ENCODE peak calls at places on chromosome X, in five cellular contexts. Y is tibial artery; L is lower lobe of right lung; V is PC-3; B is naive thymus-derived CD4-positive, alpha-beta T cell. A is an unnamed sample.

GRCh38 chrX:33183366-33183765 is 28.0 kb downstream of the DMD start:
- DNase-seq in Y (peak; percentile 27), L (no peak), V (no peak), B (no peak), A (no peak)

GRCh38 chrX:70453024-70453618 is 8.5 kb downstream of the DLG3 start:
- DNase-seq in Y (no peak), L (no peak), V (no peak), B (no peak), A (peak; percentile 22)

GRCh38 chrX:96182366-96182765 is 502.3 kb upstream of the DIAPH2 start:
- DNase-seq in Y (no peak), L (no peak), V (peak; percentile 69), B (no peak), A (no peak)

GRCh38 chrX:106039920-106040319 is 1.4 kb upstream of the SERPINA7 start:
- DNase-seq in Y (no peak), L (no peak), V (peak; percentile 55), B (no peak), A (no peak)

GRCh38 chrX:101260435-101260834 is 30.7 kb downstream of the TAF7L start:
- DNase-seq in Y (no peak), L (no peak), V (peak; percentile 5), B (no peak), A (no peak)

GRCh38 chrX:147894332-147894870 is 17.3 kb upstream of the FMR1 start:
- DNase-seq in Y (no peak), L (no peak), V (no peak), B (no peak), A (no peak)

GRCh38 chrX:153731117-153731844 is 6.6 kb downstream of the ABCD1 start:
- DNase-seq in Y (no peak), L (no peak), V (peak; percentile 34), B (no peak), A (no peak)

GRCh38 chrX:50067435-50068292 is 133.1 kb downstream of the AKAP4 start:
- DNase-seq in Y (no peak), L (peak; percentile 28), V (no peak), B (no peak), A (no peak)

GRCh38 chrX:150848914-150849365 is 49.5 kb downstream of the CD99L2 start:
- DNase-seq in Y (no peak), L (peak; percentile 50), V (peak; percentile 93), B (no peak), A (no peak)

GRCh38 chrX:72002886-72003285 is 92.2 kb downstream of the NHSL2 start:
- DNase-seq in Y (no peak), L (no peak), V (no peak), B (no peak), A (no peak)
- H3K36me3 ChIP-seq in Y (no peaks in the 10 kb centered on the region), L (no peaks in the 10 kb centered on the region), V (no peaks in the 10 kb centered on the region), B (no peaks in the 10 kb centered on the region), A (no peaks in the 10 kb centered on the region)

DNA sequence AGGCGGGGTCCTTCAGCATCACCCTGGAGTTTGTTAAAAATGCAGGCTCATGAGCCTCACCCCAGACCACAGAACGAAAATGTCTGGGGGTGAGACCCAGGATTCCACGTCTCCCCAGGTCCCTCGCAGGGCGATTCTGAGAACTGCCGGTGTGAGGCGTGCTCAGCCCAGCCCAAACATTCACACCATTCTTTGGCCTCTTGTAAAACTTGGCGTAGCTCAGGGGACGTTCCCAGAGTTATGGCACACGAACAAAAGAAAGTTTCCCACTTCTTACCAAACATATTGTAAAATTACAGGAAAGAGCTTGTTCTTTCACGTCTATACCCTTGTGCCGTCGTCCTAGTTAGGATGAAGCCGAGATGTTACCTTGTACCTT is 12.9 kb downstream of the CD99 start:
- DNase-seq in Y (peak; percentile 62), L (no peak), V (no peak), B (no peak), A (no peak)
- H3K27ac ChIP-seq in Y (no peak overlapping the region), L (peak overlapping the region; percentile 78), V (no peak overlapping the region), B (no peak overlapping the region), A (peak overlapping the region; percentile 7)

DNA sequence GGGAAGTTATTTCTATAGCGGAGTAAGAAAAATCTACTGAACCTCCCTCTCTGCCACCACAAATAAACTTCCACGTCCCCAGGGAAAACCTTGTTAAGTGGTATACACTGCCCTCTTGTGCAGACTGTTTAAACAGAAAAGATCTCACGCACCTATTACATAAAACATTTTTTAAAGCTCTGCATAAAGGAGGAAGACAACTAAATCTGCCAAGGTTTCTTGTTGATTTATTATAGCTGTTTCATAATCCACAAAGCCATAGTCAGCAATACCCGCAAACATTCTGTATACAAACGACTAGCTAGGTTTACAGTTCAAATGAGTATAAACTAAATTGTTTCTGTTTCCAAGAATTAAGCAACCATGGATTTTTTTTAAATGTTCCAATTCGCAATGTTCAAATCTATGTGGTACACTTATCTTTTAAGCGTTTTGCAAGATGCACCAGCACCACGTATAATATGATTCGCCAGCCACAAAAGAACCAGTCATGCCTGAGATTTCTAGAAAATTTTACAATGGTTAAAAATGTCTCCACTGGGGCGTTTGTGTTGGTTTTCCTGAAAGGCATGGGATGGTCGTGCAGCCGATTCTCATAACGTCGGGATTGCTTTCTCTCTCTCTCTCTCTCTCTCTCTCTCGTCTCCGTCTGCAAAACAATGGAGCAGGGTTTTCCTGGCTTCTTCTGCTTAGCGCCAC is 164.6 kb downstream of the PRKX start:
- DNase-seq in Y (no peak), L (no peak), V (peak; percentile 48), B (no peak), A (no peak)
- H3K4me3 ChIP-seq in Y (peak overlapping the region; percentile 22), L (peak overlapping the region; percentile 14), V (peak overlapping the region; percentile 46), B (no peak overlapping the region), A (no peak overlapping the region)

DNA sequence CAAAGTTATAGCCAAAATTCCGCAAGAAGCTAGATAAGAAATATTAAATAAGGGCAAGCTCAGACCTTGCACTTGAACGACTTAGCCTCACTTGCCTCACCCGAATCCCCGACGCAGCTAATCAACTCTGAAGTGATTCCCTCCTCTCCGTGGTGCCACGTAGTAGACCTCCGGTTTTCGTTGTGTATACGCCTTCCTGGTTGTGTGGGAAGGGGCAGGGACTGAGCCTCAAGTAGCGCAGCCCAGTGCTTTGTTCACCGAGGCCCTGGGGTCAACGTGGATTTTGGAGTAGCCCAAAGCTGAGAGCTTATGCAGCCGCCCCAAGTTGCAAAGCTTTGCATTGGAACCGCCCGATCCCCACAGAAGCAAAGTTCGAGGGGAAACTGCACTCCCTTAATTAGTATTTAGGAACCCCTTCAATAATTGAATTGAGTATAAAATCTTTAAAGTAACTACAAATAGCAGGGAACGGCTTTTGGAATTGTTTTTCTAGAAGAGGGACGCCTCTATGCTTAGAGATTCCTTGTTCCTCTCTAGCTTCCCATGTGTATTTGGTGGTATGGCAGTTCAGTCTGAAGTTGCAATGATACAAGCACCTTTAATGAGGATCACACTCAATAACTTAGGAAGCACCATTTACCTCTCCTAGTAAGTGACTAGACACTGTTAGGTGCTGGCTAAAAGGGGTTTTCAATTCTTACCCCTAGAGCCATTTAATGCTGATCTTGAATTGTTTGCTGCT is 55.7 kb downstream of the LINC00632 start:
- DNase-seq in Y (no peak), L (no peak), V (peak; percentile 46), B (no peak), A (no peak)
- H3K36me3 ChIP-seq in Y (no peaks in the 10 kb centered on the region), L (no peaks in the 10 kb centered on the region), V (no peaks in the 10 kb centered on the region), B (no peaks in the 10 kb centered on the region), A (no peaks in the 10 kb centered on the region)

GRCh38 chrX:43679058-43679457 is 23.0 kb downstream of the MAOA start:
- DNase-seq in Y (no peak), L (no peak), V (no peak), B (no peak), A (no peak)
- H3K27ac ChIP-seq in Y (no peak overlapping the region), L (no peak overlapping the region), V (no peak overlapping the region), B (no peak overlapping the region), A (no peak overlapping the region)

GRCh38 chrX:1537031-1537715 is at the start of gene P2RY8:
- DNase-seq in Y (peak; percentile 73), L (peak; percentile 72), V (peak; percentile 75), B (peak; percentile 72), A (peak; percentile 92)
- H3K4me3 ChIP-seq in Y (peak within 1 kb of the TSS; percentile 29), L (peak within 1 kb of the TSS; percentile 54), V (no peak within 1 kb of the TSS), B (peak within 1 kb of the TSS; percentile 81), A (peak within 1 kb of the TSS; percentile 98)

DNA sequence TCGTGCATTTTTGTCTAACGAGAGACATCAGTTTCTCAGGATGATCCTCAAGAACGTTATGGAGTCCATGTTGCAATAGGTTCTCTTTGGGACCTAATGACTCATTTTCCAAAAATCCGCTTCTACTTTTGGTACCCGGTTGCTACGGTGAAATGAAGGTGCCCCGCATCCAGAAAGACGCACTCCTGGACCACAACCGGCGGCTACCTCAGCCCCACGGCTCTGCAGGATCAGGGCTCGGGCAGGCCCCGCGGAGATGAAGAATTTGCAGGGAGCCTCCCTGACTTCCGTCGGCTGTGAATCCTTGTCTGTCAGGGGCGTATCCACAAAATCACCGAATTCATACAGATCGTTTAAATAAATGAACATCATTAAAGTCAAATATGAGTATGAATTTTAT is 15.6 kb downstream of the GTPBP6 start:
- DNase-seq in Y (no peak), L (peak; percentile 24), V (no peak), B (no peak), A (no peak)
- H3K36me3 ChIP-seq in Y (peaks cover 72% of the 10 kb centered on the region), L (peaks cover 81% of the 10 kb centered on the region), V (peaks cover 7% of the 10 kb centered on the region), B (peaks cover 4% of the 10 kb centered on the region), A (peaks cover 22% of the 10 kb centered on the region)

DNA sequence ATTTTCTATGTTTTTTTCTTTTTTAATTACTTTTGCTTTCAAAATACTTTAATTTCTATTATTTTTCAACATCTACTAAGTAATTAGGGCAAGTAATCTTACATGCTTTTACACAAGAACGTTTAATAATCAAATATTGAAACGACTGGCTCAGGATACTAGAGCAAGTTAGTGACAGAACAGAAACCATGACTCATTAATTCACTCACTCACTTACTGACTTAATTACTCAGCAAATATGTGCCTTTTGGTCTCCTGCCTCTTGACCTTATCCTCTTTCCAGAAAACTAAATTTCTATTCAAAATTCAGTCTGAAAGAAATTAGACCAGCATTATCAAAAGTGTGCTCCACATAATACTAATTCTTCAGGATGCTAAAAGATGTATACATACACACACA is 314.9 kb upstream of the TEX13C start:
- DNase-seq in Y (no peak), L (no peak), V (peak; percentile 4), B (no peak), A (no peak)
- H3K27ac ChIP-seq in Y (no peak overlapping the region), L (no peak overlapping the region), V (no peak overlapping the region), B (no peak overlapping the region), A (no peak overlapping the region)

A was measured in CD4-positive, CD25-positive, alpha-beta regulatory T cell.